ENCODE peak calls at places on chromosomes 13 and 19, in four cellular contexts. K, R, B and J are unnamed samples.

GRCh38 chr13:88979465-88980180 is 1308.5 kb downstream of the SLITRK5 start:
- DNase-seq in B (no peak), K (no peak), R (no peak), J (no peak)

GRCh38 chr19:4256563-4256962 is 9.7 kb downstream of the YJU2 start:
- DNase-seq in R (peak; percentile 13), K (no peak), B (no peak), J (no peak)

GRCh38 chr19:49333426-49334288 is 1.5 kb upstream of the CD37 start:
- DNase-seq in R (peak; percentile 87), K (no peak), B (peak; percentile 25), J (peak; percentile 91)

GRCh38 chr13:109875746-109876145 is 89.4 kb upstream of the IRS2 start:
- DNase-seq in R (no peak), B (no peak), K (no peak), J (no peak)

GRCh38 chr13:44918323-44919102 is 70.8 kb downstream of the NUFIP1 start:
- DNase-seq in R (peak; percentile 62), B (peak; percentile 84), K (peak; percentile 99), J (peak; percentile 90)

GRCh38 chr19:40414536-40415535 is 1.7 kb upstream of the PRX start:
- DNase-seq in B (no peak), K (no peak), R (peak; percentile 11), J (no peak)

GRCh38 chr13:92175330-92175729 is 776.9 kb downstream of the GPC5 start:
- DNase-seq in K (peak; percentile 7), R (no peak), B (peak; percentile 10), J (no peak)

GRCh38 chr19:22784051-22784450 is at the start of gene ZNF99:
- DNase-seq in R (no peak), K (no peak), B (no peak), J (no peak)

GRCh38 chr13:33369073-33369472 is 83.5 kb upstream of the STARD13 start:
- DNase-seq in K (no peak), R (no peak), B (no peak), J (no peak)

GRCh38 chr19:10335149-10336053 is 2.1 kb upstream of the RAVER1 start:
- DNase-seq in B (no peak), K (no peak), R (peak; percentile 12), J (no peak)

GRCh38 chr19:2555422-2556220 is 79.7 kb downstream of the GADD45B start:
- DNase-seq in B (no peak), K (no peak), R (no peak), J (no peak)

GRCh38 chr13:76610819-76611415 is 275.3 kb downstream of the KCTD12 start:
- DNase-seq in K (no peak), B (no peak), R (no peak), J (no peak)

GRCh38 chr13:41284512-41285288 is 21.3 kb upstream of the MTRF1 start:
- DNase-seq in B (no peak), K (peak; percentile 97), R (no peak), J (no peak)

GRCh38 chr13:99663908-99664307 is 162.6 kb downstream of the TM9SF2 start:
- DNase-seq in K (no peak), R (no peak), B (no peak), J (no peak)

GRCh38 chr13:85469320-85469719 is 329.9 kb downstream of the SLITRK6 start:
- DNase-seq in B (no peak), K (no peak), R (no peak), J (no peak)

GRCh38 chr19:3243851-3244700 is 19.6 kb downstream of the CELF5 start:
- DNase-seq in B (peak; percentile 25), K (peak; percentile 17), R (no peak), J (no peak)

GRCh38 chr19:5023128-5023571 is 54.2 kb downstream of the KDM4B start:
- DNase-seq in B (no peak), K (peak; percentile 15), R (no peak), J (no peak)

GRCh38 chr19:6590458-6591319 is at the start of gene CD70:
- DNase-seq in B (no peak), K (no peak), R (peak; percentile 66), J (peak; percentile 91)

GRCh38 chr13:52001120-52001731 is 10.0 kb downstream of the ATP7B start:
- DNase-seq in R (peak; percentile 57), B (peak; percentile 49), K (peak; percentile 33), J (no peak)

GRCh38 chr19:2631213-2631821 is 71.2 kb downstream of the GNG7 start:
- DNase-seq in B (no peak), K (no peak), R (peak; percentile 53), J (peak; percentile 63)

GRCh38 chr19:18173054-18173571 is 500 bp upstream of the IFI30 start:
- DNase-seq in K (no peak), R (peak; percentile 77), B (no peak), J (no peak)

GRCh38 chr19:10508707-10509106 is 5.6 kb upstream of the KEAP1 start:
- DNase-seq in B (no peak), K (no peak), R (no peak), J (no peak)

GRCh38 chr13:94656766-94657165 is 55.1 kb downstream of the GPR180 start:
- DNase-seq in R (no peak), B (no peak), K (peak; percentile 95), J (no peak)

GRCh38 chr19:34128558-34129250 is 43.6 kb upstream of the LSM14A start:
- DNase-seq in R (no peak), B (no peak), K (no peak), J (no peak)

GRCh38 chr19:41407271-41407670 is 9.7 kb downstream of the BCKDHA start:
- DNase-seq in B (no peak), K (no peak), R (no peak), J (no peak)

GRCh38 chr13:114149774-114150740 is 17.6 kb upstream of the RASA3 start:
- DNase-seq in R (peak; percentile 7), K (no peak), B (no peak), J (no peak)

GRCh38 chr13:44710576-44710975 is 134.4 kb upstream of the TSC22D1 start:
- DNase-seq in R (no peak), B (no peak), K (peak; percentile 82), J (no peak)